ENCODE peak calls at places on chromosomes 12 and 14, in six cellular contexts. M is AG04450, T is fibroblast of pulmonary artery, D is foreskin fibroblast, I is right atrium auricular region, K is left ventricle myocardium inferior. F is an unnamed sample.

GRCh38 chr12:82470906-82471512 is 112.7 kb downstream of the METTL25 start:
- DNase-seq in T (no peak), M (no peak), D (no peak), K (no peak), I (no peak), F (no peak)

GRCh38 chr12:2386566-2386965 is 333.8 kb downstream of the CACNA1C start:
- DNase-seq in I (no peak), K (no peak), M (no peak), T (no peak), D (no peak), F (no peak)

GRCh38 chr14:67815573-67816235 is 686 bp downstream of the ZFYVE26 start:
- DNase-seq in T (peak), D (peak), M (no peak), K (no peak), I (no peak), F (no peak)

GRCh38 chr12:108483213-108483920 is 31.7 kb upstream of the FICD start:
- DNase-seq in D (no peak), T (no peak), K (no peak), I (no peak), M (no peak), F (no peak)

GRCh38 chr12:119631930-119632678 is 35.8 kb upstream of the PRKAB1 start:
- DNase-seq in D (no peak), I (no peak), M (no peak), K (no peak), T (no peak), F (no peak)

GRCh38 chr12:120352117-120352516 is 16.8 kb downstream of the MSI1 start:
- DNase-seq in I (no peak), K (no peak), M (no peak), T (peak), D (peak), F (no peak)

GRCh38 chr14:50677527-50678063 is 9.5 kb upstream of the SAV1 start:
- DNase-seq in K (no peak), T (peak), D (peak), M (no peak), I (no peak), F (peak)

GRCh38 chr12:89552376-89552775 is 26.5 kb upstream of the POC1B start:
- DNase-seq in M (no peak), T (peak), K (no peak), I (no peak), D (no peak), F (no peak)

GRCh38 chr12:83389237-83389996 is 702.7 kb downstream of the TMTC2 start:
- DNase-seq in K (no peak), T (no peak), D (no peak), M (no peak), I (no peak), F (no peak)

GRCh38 chr14:101025656-101026055 is 122.1 kb upstream of the RTL1 start:
- DNase-seq in M (no peak), K (no peak), I (no peak), T (no peak), D (no peak), F (no peak)

GRCh38 chr14:101027966-101028365 is 124.4 kb upstream of the RTL1 start:
- DNase-seq in I (no peak), T (no peak), K (no peak), M (no peak), D (no peak), F (no peak)

GRCh38 chr14:101025131-101025530 is 121.6 kb upstream of the RTL1 start:
- DNase-seq in I (no peak), D (no peak), M (no peak), T (no peak), K (no peak), F (no peak)

GRCh38 chr14:101027291-101027690 is 123.8 kb upstream of the RTL1 start:
- DNase-seq in I (no peak), D (no peak), M (no peak), T (no peak), K (peak), F (no peak)

DNA sequence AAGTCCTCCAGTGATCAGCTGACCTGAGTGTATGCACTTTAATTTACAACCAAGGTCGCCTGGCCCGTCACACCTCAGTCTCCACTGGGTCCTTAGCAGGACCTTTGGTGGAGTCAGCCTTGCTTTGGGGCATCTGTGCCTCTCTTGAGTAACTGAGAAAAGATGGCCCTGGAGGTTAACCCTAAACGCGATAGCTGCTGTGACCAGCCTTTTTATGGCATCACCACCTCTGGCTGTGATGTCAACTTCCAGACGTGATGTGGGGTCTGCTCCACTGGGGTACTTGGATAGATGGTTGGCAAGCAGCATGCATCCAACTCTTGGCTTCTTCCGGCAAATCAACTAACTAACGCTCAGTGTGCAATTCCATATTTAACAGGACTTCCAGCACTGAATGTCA is 122.8 kb upstream of the RTL1 start:
- DNase-seq in M (no peak), I (no peak), D (no peak), K (no peak), T (no peak), F (no peak)
- TF ChIP-seq CTCF in M (no peak), I (no peak), D (no peak), K (no peak), T (no peak), F (no peak)

GRCh38 chr12:92035477-92035876 is 110.2 kb downstream of the BTG1 start:
- DNase-seq in M (no peak), T (no peak), D (no peak), K (no peak), I (no peak), F (no peak)
- H3K4me3 ChIP-seq in M (peak), T (no peak), D (no peak), K (peak), I (no peak), F (no peak)

GRCh38 chr12:26402648-26403047 is 207.3 kb downstream of the SSPN start:
- DNase-seq in D (no peak), M (no peak), K (no peak), T (no peak), I (no peak), F (no peak)
- TF ChIP-seq CTCF in D (no peak), M (no peak), K (peak), T (no peak), I (no peak), F (no peak)

DNA sequence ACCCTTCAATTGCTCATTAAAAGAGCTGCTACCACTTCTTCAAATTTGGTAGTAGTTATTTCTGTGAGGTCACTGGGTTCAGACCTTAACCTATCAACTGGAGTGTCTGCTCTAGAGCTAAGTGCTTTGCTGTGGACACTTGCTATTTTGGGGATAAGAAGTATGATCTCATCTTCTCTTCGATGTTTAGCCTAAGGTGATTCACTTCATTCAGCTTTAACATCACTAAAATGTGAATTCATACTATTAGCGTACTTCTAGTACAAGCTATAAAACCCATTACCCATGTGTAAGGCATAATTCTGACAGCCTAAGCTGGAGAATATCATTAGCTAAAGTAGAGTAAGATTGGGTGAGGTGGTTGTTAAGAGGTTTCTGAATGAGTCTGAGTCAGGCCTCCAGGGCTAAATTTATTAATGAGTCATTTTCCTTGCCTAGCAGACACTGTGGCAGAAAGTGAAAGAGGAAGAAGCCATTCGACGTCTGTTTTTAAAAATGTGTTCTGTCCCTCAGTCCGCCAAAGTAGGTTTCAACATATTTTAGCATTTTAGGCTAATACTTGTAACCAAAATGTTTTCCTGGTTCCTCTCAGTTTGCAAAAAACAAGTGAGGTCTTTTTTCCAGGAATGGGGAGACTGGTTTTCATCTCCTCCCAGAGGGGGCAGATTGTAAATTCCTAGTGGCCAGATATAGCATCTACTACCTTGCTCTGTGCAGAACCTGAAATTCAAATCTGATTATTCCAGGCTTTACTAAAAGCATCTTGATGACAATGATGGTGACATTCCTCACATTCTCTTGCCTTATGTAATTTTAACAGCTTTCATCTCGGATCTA is 103.6 kb downstream of the SSPN start:
- DNase-seq in M (no peak), K (no peak), D (peak), I (no peak), T (peak), F (peak)
- H3K4me3 ChIP-seq in M (peak), K (peak), D (peak), I (no peak), T (peak), F (no peak)

DNA sequence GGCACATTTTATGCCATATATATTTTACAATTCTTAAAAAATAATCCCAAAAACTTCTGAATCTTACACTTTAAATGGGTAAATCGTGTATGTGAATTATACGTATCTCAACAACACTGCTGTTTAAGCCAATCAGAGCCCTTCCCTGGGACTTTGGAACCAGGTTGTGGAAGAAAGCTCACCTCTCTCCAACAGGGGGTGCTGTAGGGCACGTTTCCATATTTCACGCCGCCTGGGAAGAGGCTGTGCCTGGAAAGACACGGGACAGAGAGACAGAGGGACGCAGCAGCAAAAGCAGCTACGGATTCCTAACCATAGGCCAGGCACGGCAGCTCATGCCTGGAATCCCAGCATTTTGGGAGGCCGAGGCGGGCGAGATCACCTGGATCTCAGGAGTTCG is 29.4 kb upstream of the FBRSL1 start:
- DNase-seq in M (no peak), I (no peak), T (peak), K (no peak), D (no peak), F (no peak)
- TF ChIP-seq CTCF in M (peak), I (no peak), T (peak), K (no peak), D (no peak), F (peak)

GRCh38 chr14:21874167-21874566 is 200.5 kb upstream of the OR4E1 start:
- DNase-seq in T (no peak), I (no peak), M (no peak), D (no peak), K (no peak), F (no peak)
- H3K4me3 ChIP-seq in T (no peak), I (no peak), M (no peak), D (no peak), K (no peak), F (no peak)

DNA sequence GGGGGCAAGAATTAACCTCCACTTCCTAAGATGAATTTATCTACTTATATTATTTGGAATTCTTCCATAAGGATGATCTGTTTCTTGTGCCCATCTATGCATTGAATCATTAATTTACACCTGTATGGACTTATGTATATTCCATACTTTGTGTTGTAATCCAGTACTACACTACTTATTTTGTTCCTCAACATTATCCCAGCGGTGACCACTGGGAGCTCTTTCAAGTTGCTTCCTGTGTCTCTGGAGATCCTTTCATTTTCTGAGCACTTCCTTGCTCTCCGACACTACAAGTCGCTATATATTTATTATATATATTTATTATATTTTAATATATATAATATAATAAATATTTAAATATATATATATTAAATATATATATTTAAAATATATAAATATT is 54.9 kb upstream of the SCN8A start:
- DNase-seq in D (no peak), T (peak), M (no peak), I (no peak), K (no peak), F (no peak)
- TF ChIP-seq CTCF in D (no peak), T (peak), M (peak), I (no peak), K (no peak), F (peak)